ENCODE peak calls at places on chromosomes 12 and 14, in seven cellular contexts. R is fibroblast of lung, O is neuronal stem cell, X is IMR-90, W is DND-41, Z is astrocyte, P is OCI-LY7. I is an unnamed sample.

GRCh38 chr14:102594514-102595175 is 2.2 kb downstream of the RCOR1 start:
- DNase-seq in R (peak; percentile 74), O (no peak), P (peak; percentile 90), Z (peak; percentile 38), W (peak; percentile 67), X (peak; percentile 69), I (peak; percentile 61)

GRCh38 chr14:31592619-31593018 is 31.4 kb downstream of the NUBPL start:
- DNase-seq in X (peak; percentile 36), Z (no peak), R (peak; percentile 17), W (no peak), O (no peak), P (no peak), I (no peak)

GRCh38 chr12:66979270-66979669 is 289.9 kb upstream of the CAND1 start:
- DNase-seq in W (no peak), R (no peak), P (no peak), Z (no peak), O (no peak), X (no peak), I (no peak)

GRCh38 chr14:65864993-65865392 is 452.5 kb downstream of the FUT8 start:
- DNase-seq in O (no peak), W (no peak), X (no peak), P (no peak), Z (no peak), R (no peak), I (no peak)

GRCh38 chr14:64266206-64266605 is 28.0 kb downstream of the ESR2 start:
- DNase-seq in P (peak; percentile 45), Z (no peak), W (peak; percentile 13), O (no peak), R (peak; percentile 69), X (peak; percentile 77), I (peak; percentile 35)

GRCh38 chr12:62466018-62466595 is 519 bp upstream of the MON2 start:
- DNase-seq in O (no peak), R (peak; percentile 27), Z (peak; percentile 20), P (peak; percentile 66), W (peak; percentile 46), X (peak; percentile 32), I (peak; percentile 27)

GRCh38 chr14:75648066-75648838 is 12.4 kb downstream of the ERG28 start:
- DNase-seq in P (no peak), R (peak; percentile 96), Z (peak; percentile 97), X (peak; percentile 99), O (no peak), W (no peak), I (peak; percentile 86)

GRCh38 chr12:100733817-100734593 is 60.6 kb upstream of the ANO4 start:
- DNase-seq in X (peak; percentile 60), W (no peak), O (no peak), R (peak; percentile 65), P (no peak), Z (no peak), I (peak; percentile 24)

GRCh38 chr12:31590730-31591307 is at the start of gene DENND5B:
- DNase-seq in W (peak; percentile 25), P (peak; percentile 88), O (peak; percentile 71), R (peak; percentile 66), X (peak; percentile 61), Z (peak; percentile 40), I (peak; percentile 23)

GRCh38 chr12:47905313-47905730 is 528 bp upstream of the VDR start:
- DNase-seq in R (no peak), P (no peak), O (no peak), X (no peak), W (no peak), Z (no peak), I (peak; percentile 82)

GRCh38 chr14:96126339-96126770 is 78.3 kb upstream of the BDKRB2 start:
- DNase-seq in O (no peak), P (no peak), Z (no peak), R (no peak), W (no peak), X (peak; percentile 33), I (no peak)

GRCh38 chr12:554001-554285 is 94.2 kb downstream of the B4GALNT3 start:
- DNase-seq in R (no peak), Z (no peak), W (no peak), P (no peak), O (no peak), X (no peak), I (no peak)

GRCh38 chr14:26605602-26606001 is 7.8 kb upstream of the NOVA1 start:
- DNase-seq in W (no peak), O (no peak), P (no peak), R (no peak), X (no peak), Z (no peak), I (no peak)

GRCh38 chr12:27709932-27710591 is 570 bp upstream of the MRPS35 start:
- DNase-seq in O (no peak), W (no peak), Z (peak; percentile 50), P (no peak), X (peak; percentile 61), R (peak; percentile 78), I (peak; percentile 54)

GRCh38 chr12:120698677-120699076 is 11.6 kb upstream of the UNC119B start:
- DNase-seq in P (no peak), W (no peak), O (no peak), X (no peak), Z (no peak), R (no peak), I (no peak)
- H3K27ac ChIP-seq in P (no peak overlapping the region), W (peak overlapping the region; percentile 19), O (no peak overlapping the region), X (no peak overlapping the region), Z (no peak overlapping the region), R (no peak overlapping the region), I (no peak overlapping the region)

GRCh38 chr14:77059276-77059934 is 30.9 kb upstream of the IRF2BPL start:
- DNase-seq in Z (peak; percentile 96), W (no peak), P (no peak), R (peak; percentile 90), X (peak; percentile 91), O (no peak), I (peak; percentile 49)
- H3K4me2 ChIP-seq in Z (peak overlapping the region; percentile 48), W (no peak overlapping the region), P (no peak overlapping the region), R (no peak overlapping the region), X (no peak overlapping the region), O (no peak overlapping the region), I (no peak overlapping the region)

DNA sequence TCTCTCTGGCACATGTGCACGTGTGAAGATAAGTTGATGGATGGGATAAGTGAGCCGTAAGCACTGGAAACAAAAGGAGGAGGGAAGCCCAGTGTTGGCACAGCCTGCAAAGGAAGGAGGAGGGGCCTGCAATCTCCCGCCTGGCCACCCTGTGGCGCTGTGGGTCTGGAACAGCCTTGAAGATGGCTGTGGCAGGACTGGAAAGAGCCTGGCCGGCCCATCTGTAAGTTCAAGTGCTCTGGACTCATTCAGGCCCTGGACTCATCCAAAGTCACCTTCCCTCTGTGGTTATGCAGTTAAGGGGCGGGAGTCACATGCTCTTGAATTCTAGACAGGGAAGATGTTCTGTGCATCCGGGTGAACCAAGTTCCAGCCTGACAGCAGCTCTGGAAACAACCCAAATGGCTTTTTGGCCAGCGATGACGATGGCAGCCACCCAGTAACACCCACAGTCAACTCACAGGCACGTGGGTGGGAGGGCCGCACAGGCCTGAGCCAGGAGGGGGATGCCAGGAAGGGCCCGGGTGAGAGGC is 50.4 kb downstream of the CHGA start:
- DNase-seq in R (peak; percentile 56), X (peak; percentile 53), W (peak; percentile 19), Z (peak; percentile 23), P (peak; percentile 18), O (peak; percentile 32), I (peak; percentile 29)
- H3K27ac ChIP-seq in R (no peak overlapping the region), X (no peak overlapping the region), W (no peak overlapping the region), Z (no peak overlapping the region), P (no peak overlapping the region), O (no peak overlapping the region), I (no peak overlapping the region)

GRCh38 chr14:52078093-52078492 is 9.2 kb upstream of the NID2 start:
- DNase-seq in P (no peak), W (no peak), O (no peak), Z (peak; percentile 64), X (peak; percentile 82), R (peak; percentile 49), I (peak; percentile 62)
- H3K4me2 ChIP-seq in P (no peak overlapping the region), W (no peak overlapping the region), O (no peak overlapping the region), Z (peak overlapping the region; percentile 49), X (no peak overlapping the region), R (no peak overlapping the region), I (peak overlapping the region; percentile 50)

GRCh38 chr14:92041203-92041602 is 1.3 kb upstream of the TRIP11 start:
- DNase-seq in R (no peak), O (no peak), Z (no peak), X (no peak), W (no peak), P (peak; percentile 4), I (no peak)

GRCh38 chr14:92040431-92041040 is 677 bp upstream of the TRIP11 start:
- DNase-seq in O (peak; percentile 8), W (peak; percentile 24), X (peak; percentile 61), P (peak; percentile 48), R (peak; percentile 19), Z (peak; percentile 45), I (peak; percentile 54)

GRCh38 chr14:92039073-92039719 is 663 bp downstream of the TRIP11 start:
- DNase-seq in X (peak; percentile 70), O (peak; percentile 46), Z (peak; percentile 86), W (peak; percentile 52), R (peak; percentile 55), P (no peak), I (peak; percentile 72)

GRCh38 chr14:92037989-92038388 is 1.9 kb downstream of the TRIP11 start:
- DNase-seq in W (no peak), R (no peak), Z (no peak), X (peak; percentile 1), P (no peak), O (no peak), I (peak; percentile 3)

DNA sequence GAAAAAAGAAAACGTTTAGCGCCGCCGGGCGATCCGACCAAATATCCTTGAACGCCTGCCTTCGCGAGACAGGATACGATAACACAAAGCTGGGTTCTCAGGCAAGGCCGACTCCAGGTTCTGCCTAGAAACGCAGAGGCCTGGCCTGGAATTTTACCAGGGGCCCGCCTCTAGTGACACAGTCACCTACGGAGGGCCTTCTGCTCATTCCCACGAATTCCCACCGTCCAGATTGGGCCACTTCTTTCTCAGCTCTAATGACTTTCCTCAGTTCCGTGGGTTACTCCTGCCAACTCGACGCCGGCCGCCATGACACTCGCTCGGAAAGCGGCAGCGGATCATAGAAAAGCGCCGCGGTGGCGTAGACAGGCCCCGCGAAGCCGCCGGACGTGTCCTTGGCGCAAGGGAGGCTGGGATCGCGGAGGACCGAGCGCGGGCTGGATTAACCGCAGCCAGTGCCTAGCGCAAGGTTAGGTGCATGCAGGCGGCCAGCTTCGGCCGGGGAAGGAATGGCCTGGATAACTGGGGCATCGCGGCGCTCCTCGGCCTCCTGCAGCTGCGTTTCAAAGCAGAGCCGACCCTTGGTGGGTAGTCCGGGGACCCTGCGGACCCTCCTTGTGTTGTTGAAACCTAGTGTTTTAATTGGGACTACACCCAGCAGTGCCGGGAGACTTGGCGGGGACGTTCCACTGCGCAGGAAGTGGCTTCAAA is at the start of gene TRIP11:
- DNase-seq in X (peak; percentile 93), R (peak; percentile 94), O (peak; percentile 86), W (peak; percentile 94), Z (peak; percentile 89), P (peak; percentile 94), I (peak; percentile 90)
- H3K27ac ChIP-seq in X (peak within 1 kb of the TSS; percentile 92), R (peak within 1 kb of the TSS; percentile 99), O (peak within 1 kb of the TSS; percentile 92), W (peak within 1 kb of the TSS; percentile 92), Z (peak within 1 kb of the TSS; percentile 99), P (peak within 1 kb of the TSS; percentile 72), I (peak within 1 kb of the TSS; percentile 93)

GRCh38 chr12:124626841-124627502 is 59.6 kb upstream of the NCOR2 start:
- DNase-seq in X (peak; percentile 43), R (peak; percentile 78), Z (no peak), O (no peak), P (no peak), W (no peak), I (no peak)
- H3K4me2 ChIP-seq in X (no peak overlapping the region), R (no peak overlapping the region), Z (no peak overlapping the region), O (no peak overlapping the region), P (no peak overlapping the region), W (no peak overlapping the region), I (no peak overlapping the region)